ENCODE peak calls at places on chromosomes 1 and 21, in four cellular contexts. M is HCT116, Z is H1, D is HepG2. T is an unnamed sample.

GRCh38 chr1:244751271-244751895 is 84.1 kb upstream of the COX20 start:
- DNase-seq in M (no peak), D (no peak), Z (no peak), T (no peak)

GRCh38 chr1:5975133-5975880 is 16.9 kb downstream of the NPHP4 start:
- DNase-seq in D (peak), M (no peak), Z (no peak), T (no peak)

GRCh38 chr1:193479187-193479586 is 292.8 kb upstream of the B3GALT2 start:
- DNase-seq in D (no peak), M (no peak), Z (no peak), T (no peak)

GRCh38 chr1:31183927-31184554 is 55.6 kb downstream of the NKAIN1 start:
- DNase-seq in M (peak), D (peak), Z (no peak), T (peak)

GRCh38 chr1:214378492-214378891 is 97.5 kb downstream of the SMYD2 start:
- DNase-seq in D (no peak), Z (no peak), M (no peak), T (no peak)

GRCh38 chr1:95033843-95034242 is 38.9 kb downstream of the ALG14 start:
- DNase-seq in M (no peak), Z (no peak), D (no peak), T (no peak)

GRCh38 chr1:85957760-85958159 is 198.8 kb downstream of the COL24A1 start:
- DNase-seq in D (no peak), M (no peak), Z (no peak), T (no peak)

GRCh38 chr1:19028110-19028509 is 71.6 kb upstream of the IFFO2 start:
- DNase-seq in D (no peak), M (no peak), Z (no peak), T (no peak)

GRCh38 chr1:6353948-6354658 is 39.5 kb downstream of the ACOT7 start:
- DNase-seq in M (no peak), D (peak), Z (no peak), T (no peak)

GRCh38 chr1:167463055-167463454 is 55.3 kb downstream of the CD247 start:
- DNase-seq in Z (no peak), D (no peak), M (no peak), T (no peak)

GRCh38 chr1:85320371-85321131 is 44.1 kb upstream of the BCL10 start:
- DNase-seq in Z (no peak), M (no peak), D (no peak), T (no peak)

GRCh38 chr1:174297351-174297750 is 138.0 kb downstream of the RABGAP1L start:
- DNase-seq in M (no peak), D (no peak), Z (no peak), T (no peak)

GRCh38 chr1:221620437-221621384 is 121.2 kb downstream of the DUSP10 start:
- DNase-seq in D (no peak), Z (no peak), M (no peak), T (no peak)

GRCh38 chr1:177472567-177472966 is 301.8 kb downstream of the BRINP2 start:
- DNase-seq in Z (no peak), M (no peak), D (no peak), T (no peak)

GRCh38 chr1:4965346-4965726 is 310.9 kb downstream of the AJAP1 start:
- DNase-seq in Z (no peak), M (no peak), D (no peak), T (peak)

GRCh38 chr1:72845981-72846380 is 563.6 kb upstream of the NEGR1 start:
- DNase-seq in M (no peak), D (no peak), Z (no peak), T (no peak)

GRCh38 chr1:215277537-215277936 is 195.0 kb downstream of the KCNK2 start:
- DNase-seq in Z (no peak), D (no peak), M (no peak), T (no peak)

GRCh38 chr1:54927475-54928240 is 40.7 kb upstream of the DHCR24 start:
- DNase-seq in Z (no peak), M (no peak), D (no peak), T (no peak)

DNA sequence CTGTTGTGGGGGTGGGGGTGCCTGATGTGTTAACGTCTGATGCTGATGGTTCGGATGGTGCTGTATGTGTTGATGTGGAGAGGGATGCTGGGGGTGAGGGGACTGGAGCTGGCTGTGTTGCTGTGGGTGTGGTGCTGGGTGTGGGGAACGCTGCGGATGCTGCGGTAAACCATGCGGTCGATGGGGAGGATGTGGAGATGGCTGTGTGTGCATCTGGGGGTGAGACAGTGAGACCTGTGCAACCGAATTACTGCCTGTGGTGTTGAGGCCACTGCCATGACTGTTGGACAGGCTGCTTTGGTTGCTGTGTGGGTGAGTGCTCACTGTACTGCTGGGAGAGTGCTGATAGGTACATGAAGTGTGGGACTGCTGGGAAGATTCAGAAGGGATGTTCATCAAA is 26.8 kb upstream of the GUCA2A start:
- DNase-seq in M (no peak), D (no peak), Z (no peak), T (no peak)
- H3K4me3 ChIP-seq in M (no peak), D (no peak), Z (no peak), T (no peak)

DNA sequence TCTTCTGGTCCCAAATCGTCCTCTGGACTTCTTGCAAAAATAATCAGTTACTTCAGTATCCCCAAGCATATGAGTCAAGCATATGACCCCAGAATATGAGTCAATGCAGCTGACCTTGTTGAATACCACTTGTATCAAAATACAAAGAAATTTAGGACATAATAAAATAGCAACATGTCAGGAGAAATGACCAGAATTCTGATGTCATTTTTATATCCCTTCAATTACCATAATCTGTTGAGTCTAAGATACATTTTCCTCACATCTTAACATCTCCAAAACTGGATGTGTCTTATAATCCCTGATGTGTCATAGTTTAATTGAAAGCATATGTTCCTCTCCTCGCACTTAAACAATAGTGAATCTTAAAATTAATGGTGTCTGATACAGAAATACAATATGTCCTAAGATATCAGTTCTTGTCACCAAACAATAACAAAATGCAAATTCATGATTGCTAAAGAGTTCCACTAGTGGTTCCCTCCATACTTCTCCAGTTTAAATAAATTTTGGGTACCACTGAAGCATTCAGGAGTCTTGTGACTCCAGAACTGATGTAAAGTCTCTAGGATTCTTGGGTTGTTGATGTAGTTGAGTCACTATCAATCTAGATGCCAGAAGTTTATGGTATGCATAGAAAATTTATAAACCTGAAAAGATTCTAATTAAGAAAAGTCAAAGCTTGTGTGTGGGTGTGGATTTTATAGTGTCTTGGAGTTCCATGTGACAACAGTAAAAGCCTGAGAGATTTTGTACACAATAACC is 41.8 kb downstream of the KIFAP3 start:
- DNase-seq in D (no peak), Z (no peak), M (no peak), T (no peak)
- TF ChIP-seq ZNF274 in D (no peak), Z (no peak), M (no peak), T (no peak)

DNA sequence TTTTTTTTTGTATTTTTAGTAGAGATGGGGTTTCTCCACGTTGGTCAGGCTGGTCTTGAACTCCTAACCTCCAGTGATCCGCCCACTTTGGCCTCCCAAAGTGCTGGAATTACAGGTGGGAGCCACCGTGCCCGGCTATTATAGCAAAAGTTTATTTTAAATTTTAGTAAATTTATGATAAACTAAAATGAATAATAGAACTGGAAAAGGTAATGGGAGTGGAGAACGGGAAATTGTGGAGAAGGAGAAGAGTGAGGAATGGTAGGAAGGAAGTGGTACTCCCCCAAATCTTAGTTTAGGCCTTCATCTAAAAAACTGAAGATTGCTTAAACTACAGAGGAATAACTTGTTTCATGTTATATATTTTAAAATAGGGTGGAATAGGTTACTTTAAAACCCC is 7.6 kb upstream of the PI4KB start:
- DNase-seq in M (no peak), Z (no peak), D (no peak), T (no peak)
- H3K4me3 ChIP-seq in M (no peak), Z (no peak), D (no peak), T (no peak)

GRCh38 chr1:22526677-22527076 is 36.6 kb upstream of the EPHA8 start:
- DNase-seq in D (no peak), Z (no peak), M (no peak), T (no peak)

GRCh38 chr1:22526098-22526497 is 37.2 kb upstream of the EPHA8 start:
- DNase-seq in M (no peak), D (no peak), Z (no peak), T (no peak)

GRCh38 chr1:22527555-22528296 is 35.6 kb upstream of the EPHA8 start:
- DNase-seq in M (no peak), Z (no peak), D (no peak), T (peak)

GRCh38 chr1:22528451-22528850 is 34.8 kb upstream of the EPHA8 start:
- DNase-seq in D (no peak), Z (no peak), M (no peak), T (no peak)

DNA sequence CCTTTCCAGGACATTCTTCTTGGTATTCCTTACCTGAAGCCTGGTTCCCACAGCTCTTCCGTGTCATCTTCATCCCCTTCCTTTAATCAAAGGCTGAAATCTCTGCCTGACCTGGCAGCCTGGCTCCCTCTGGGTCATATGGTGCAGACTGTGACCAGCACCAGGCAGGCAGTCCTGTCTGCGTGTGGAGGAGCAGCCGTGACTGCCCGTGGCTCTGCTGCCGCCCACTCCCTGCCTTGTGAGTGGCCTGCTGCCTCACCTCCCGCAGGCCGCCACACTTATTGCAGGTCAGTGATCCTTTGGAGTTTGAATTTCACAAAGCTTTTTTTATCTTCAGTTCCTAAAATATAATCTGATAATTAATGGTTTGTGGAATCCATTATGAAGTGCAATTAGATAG is 36.2 kb upstream of the EPHA8 start:
- DNase-seq in D (no peak), M (no peak), Z (no peak), T (no peak)
- TF ChIP-seq ZNF274 in D (no peak), M (no peak), Z (no peak), T (no peak)

DNA sequence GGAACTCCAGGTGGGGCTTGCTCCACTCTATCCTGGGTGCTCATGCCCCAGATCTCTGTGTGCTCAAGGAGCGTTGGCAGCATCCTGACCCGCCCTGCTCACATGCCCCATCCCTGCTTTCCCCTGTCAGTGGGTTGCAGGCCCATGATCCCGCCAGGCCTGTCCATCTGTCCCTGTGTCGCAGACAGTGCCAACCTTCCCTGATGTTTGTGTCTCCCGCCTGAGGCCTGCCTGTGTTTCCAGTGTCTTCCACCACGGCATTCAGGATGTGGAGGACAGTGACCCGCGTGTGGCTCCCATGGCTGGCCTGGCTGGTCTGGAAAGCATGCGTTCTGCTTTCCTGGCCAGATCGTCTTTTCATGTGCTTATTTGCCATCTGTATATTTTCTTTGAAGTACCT is 82.9 kb downstream of the PCBP3 start:
- DNase-seq in D (no peak), M (no peak), Z (no peak), T (no peak)
- H3K4me3 ChIP-seq in D (no peak), M (no peak), Z (no peak), T (no peak)

T was measured in NT2/D1.